ENCODE peak calls at places on chromosome X, in six cellular contexts. N is activated naive CD8-positive, alpha-beta T cell treated with anti-CD3 and anti-CD28 coated beads, Interleukin-2, amount 50 U/mL, for 24 hours; L is NCI-H1092; B is Panc1; J is ovary; E is NCI-H1417. S is an unnamed sample.

GRCh38 chrX:11632732-11633131 is 33.0 kb downstream of the ARHGAP6 start:
- DNase-seq in L (no peak), J (no peak), E (peak), N (no peak), B (no peak), S (no peak)

GRCh38 chrX:65697915-65698796 is 30.7 kb downstream of the MSN start:
- DNase-seq in J (no peak), B (no peak), E (no peak), L (no peak), N (peak), S (no peak)

GRCh38 chrX:24860140-24860539 is 155.6 kb downstream of the ARX start:
- DNase-seq in N (no peak), L (no peak), J (no peak), E (no peak), B (no peak), S (no peak)

GRCh38 chrX:21655901-21656586 is 2.1 kb downstream of the KLHL34 start:
- DNase-seq in J (no peak), E (no peak), L (no peak), B (no peak), N (no peak), S (no peak)

GRCh38 chrX:10326578-10326977 is 169.8 kb downstream of the CLCN4 start:
- DNase-seq in E (no peak), J (no peak), B (no peak), N (no peak), L (no peak), S (no peak)

GRCh38 chrX:47585273-47585672 is 3.0 kb downstream of the TIMP1 start:
- DNase-seq in B (no peak), N (no peak), L (no peak), J (no peak), E (no peak), S (no peak)

GRCh38 chrX:17415242-17415815 is 40.3 kb downstream of the NHS start:
- DNase-seq in E (no peak), J (no peak), L (no peak), N (no peak), B (no peak), S (no peak)

GRCh38 chrX:155766321-155766720 is 114.8 kb upstream of the VAMP7 start:
- DNase-seq in B (no peak), J (no peak), N (no peak), E (no peak), L (no peak), S (no peak)

GRCh38 chrX:28205905-28206304 is 224.7 kb upstream of the DCAF8L1 start:
- DNase-seq in N (no peak), E (peak), B (no peak), J (no peak), L (no peak), S (no peak)

GRCh38 chrX:72685810-72686465 is 28.2 kb downstream of the PHKA1 start:
- DNase-seq in N (no peak), B (no peak), L (no peak), J (no peak), E (peak), S (no peak)

GRCh38 chrX:46301903-46302302 is 243.3 kb downstream of the ZNF674 start:
- DNase-seq in J (no peak), B (no peak), N (no peak), L (no peak), E (no peak), S (no peak)

GRCh38 chrX:145817299-145817665 is 347 bp upstream of the SLITRK2 start:
- DNase-seq in L (no peak), N (no peak), B (no peak), E (no peak), J (no peak), S (peak)

S was measured in endodermal cell.